ENCODE peak calls at places on chromosomes 12 and 14, in ten cellular contexts. R is fibroblast of lung; O is cardiac fibroblast; N is astrocyte of the spinal cord; M is HFFc6; T is RWPE1; W is HepG2; G is CD8-positive, alpha-beta T cell; Q is tibial nerve; A is AG04450. B is an unnamed sample.

GRCh38 chr12:122726056-122726558 is 4.5 kb downstream of the HCAR1 start:
- DNase-seq in R (peak), O (no peak), N (peak), M (no peak), T (peak), W (peak), G (no peak), Q (no peak), A (no peak), B (no peak)

GRCh38 chr12:115659422-115659821 is 618.1 kb downstream of the MED13L start:
- DNase-seq in R (no peak), O (no peak), N (no peak), M (no peak), T (no peak), W (no peak), G (no peak), Q (no peak), A (no peak), B (no peak)

GRCh38 chr12:94710933-94711332 is 60.6 kb upstream of the TMCC3 start:
- DNase-seq in R (peak), O (peak), N (no peak), M (peak), T (no peak), W (peak), G (no peak), Q (no peak), A (no peak), B (no peak)

GRCh38 chr12:52371716-52372115 is 4.4 kb upstream of the KRT85 start:
- DNase-seq in R (no peak), O (no peak), N (no peak), M (no peak), T (no peak), W (no peak), G (no peak), Q (no peak), A (no peak), B (no peak)

GRCh38 chr14:54659365-54659764 is 92.4 kb downstream of the SAMD4A start:
- DNase-seq in R (no peak), O (no peak), N (no peak), M (no peak), T (peak), W (peak), G (no peak), Q (no peak), A (no peak), B (no peak)

GRCh38 chr14:93049295-93049694 is 66.4 kb downstream of the ITPK1 start:
- DNase-seq in R (no peak), O (no peak), N (no peak), M (no peak), T (no peak), W (no peak), G (no peak), Q (no peak), A (no peak), B (no peak)

GRCh38 chr14:71588576-71589215 is 343.5 kb upstream of the RGS6 start:
- DNase-seq in R (no peak), O (no peak), N (no peak), M (no peak), T (no peak), W (no peak), G (no peak), Q (no peak), A (no peak), B (no peak)

GRCh38 chr14:71206766-71207371 is 299.6 kb downstream of the PCNX1 start:
- DNase-seq in R (peak), O (peak), N (peak), M (peak), T (peak), W (no peak), G (no peak), Q (no peak), A (peak), B (no peak)

GRCh38 chr12:1913377-1914115 is 4.9 kb downstream of the CACNA2D4 start:
- DNase-seq in R (no peak), O (no peak), N (no peak), M (no peak), T (no peak), W (no peak), G (no peak), Q (peak), A (no peak), B (no peak)

GRCh38 chr12:127660961-127661360 is 606.0 kb upstream of the TMEM132C start:
- DNase-seq in R (no peak), O (no peak), N (no peak), M (no peak), T (no peak), W (no peak), G (no peak), Q (no peak), A (no peak), B (no peak)

GRCh38 chr14:102050625-102051024 is 36.2 kb downstream of the HSP90AA1 start:
- DNase-seq in R (peak), O (no peak), N (peak), M (peak), T (no peak), W (no peak), G (no peak), Q (no peak), A (no peak), B (no peak)

GRCh38 chr12:119959435-119959834 is 29.6 kb upstream of the BICDL1 start:
- DNase-seq in R (no peak), O (no peak), N (no peak), M (no peak), T (no peak), W (no peak), G (no peak), Q (no peak), A (no peak), B (no peak)

GRCh38 chr12:84136862-84137367 is 775.7 kb downstream of the SLC6A15 start:
- DNase-seq in R (peak), O (peak), N (peak), M (peak), T (peak), W (no peak), G (no peak), Q (no peak), A (no peak), B (no peak)

GRCh38 chr12:14272954-14273910 is 92.2 kb upstream of the ATF7IP start:
- DNase-seq in R (peak), O (no peak), N (no peak), M (no peak), T (peak), W (no peak), G (no peak), Q (no peak), A (no peak), B (no peak)

GRCh38 chr12:107317751-107318553 is 224.6 kb upstream of the CRY1 start:
- DNase-seq in R (peak), O (peak), N (peak), M (no peak), T (peak), W (peak), G (peak), Q (peak), A (peak), B (peak)

GRCh38 chr12:114920828-114921579 is 237.0 kb upstream of the TBX3 start:
- DNase-seq in R (peak), O (peak), N (peak), M (no peak), T (no peak), W (no peak), G (no peak), Q (peak), A (no peak), B (no peak)

GRCh38 chr12:62697893-62698292 is 231.3 kb downstream of the MON2 start:
- DNase-seq in R (no peak), O (peak), N (no peak), M (no peak), T (no peak), W (no peak), G (no peak), Q (no peak), A (no peak), B (no peak)

GRCh38 chr14:83529531-83529930 is 1995.9 kb upstream of the SEL1L start:
- DNase-seq in R (no peak), O (no peak), N (no peak), M (no peak), T (no peak), W (no peak), G (no peak), Q (no peak), A (no peak), B (no peak)

GRCh38 chr14:67517083-67517482 is 16.0 kb upstream of the PLEKHH1 start:
- DNase-seq in R (peak), O (peak), N (peak), M (no peak), T (no peak), W (no peak), G (no peak), Q (no peak), A (no peak), B (no peak)
- TF ChIP-seq CTCF in R (no peak), O (no peak), N (peak), M (no peak), T (no peak), W (peak), G (no peak), Q (no peak), A (no peak), B (no peak)

GRCh38 chr14:50121506-50121905 is 5.1 kb upstream of the VCPKMT start:
- DNase-seq in R (no peak), O (no peak), N (no peak), M (no peak), T (no peak), W (no peak), G (no peak), Q (no peak), A (no peak), B (no peak)

GRCh38 chr14:50117456-50117855 is 1.1 kb upstream of the VCPKMT start:
- DNase-seq in R (no peak), O (no peak), N (no peak), M (no peak), T (no peak), W (no peak), G (no peak), Q (no peak), A (no peak), B (no peak)

GRCh38 chr14:50113381-50113811 is 3.0 kb downstream of the VCPKMT start:
- DNase-seq in R (no peak), O (no peak), N (no peak), M (no peak), T (no peak), W (no peak), G (no peak), Q (no peak), A (no peak), B (no peak)

GRCh38 chr14:50116986-50117385 is 614 bp upstream of the VCPKMT start:
- DNase-seq in R (peak), O (no peak), N (no peak), M (no peak), T (no peak), W (no peak), G (no peak), Q (no peak), A (no peak), B (no peak)

GRCh38 chr14:50116221-50116956 is at the start of gene VCPKMT:
- DNase-seq in R (peak), O (peak), N (peak), M (peak), T (peak), W (peak), G (peak), Q (peak), A (peak), B (peak)
- TF ChIP-seq CTCF in R (no peak), O (no peak), N (no peak), M (no peak), T (no peak), W (peak), G (no peak), Q (no peak), A (no peak), B (no peak)

GRCh38 chr14:66507722-66508546 is at the start of gene GPHN:
- DNase-seq in R (peak), O (peak), N (peak), M (peak), T (peak), W (peak), G (peak), Q (peak), A (peak), B (peak)
- TF ChIP-seq CTCF in R (peak), O (peak), N (peak), M (peak), T (no peak), W (peak), G (no peak), Q (no peak), A (peak), B (no peak)

GRCh38 chr12:92827836-92828431 is 101.2 kb downstream of the EEA1 start:
- DNase-seq in R (peak), O (peak), N (peak), M (peak), T (peak), W (peak), G (no peak), Q (peak), A (no peak), B (no peak)
- TF ChIP-seq CTCF in R (peak), O (peak), N (peak), M (peak), T (peak), W (peak), G (peak), Q (peak), A (peak), B (no peak)